ENCODE peak calls at places on chromosomes 7 and 10, in nine cellular contexts. One of them, this sample, is unnamed.

GRCh38 chr10:31274310-31274709 is 44.7 kb upstream of the ZEB1 start:
- DNase-seq in A549: no peak
- DNase-seq in suprapubic skin: no peak
- DNase-seq in upper lobe of left lung: no peak
- DNase-seq in sigmoid colon: no peak
- DNase-seq in stomach: no peak
- DNase-seq in GM12878: no peak
- DNase-seq in HepG2: no peak
- DNase-seq in tibial nerve: no peak
- DNase-seq in this sample: no peak

GRCh38 chr10:1229116-1229515 is 172.9 kb downstream of the WDR37 start:
- DNase-seq in stomach: no peak
- DNase-seq in GM12878: no peak
- DNase-seq in upper lobe of left lung: no peak
- DNase-seq in HepG2: no peak
- DNase-seq in A549: no peak
- DNase-seq in sigmoid colon: no peak
- DNase-seq in tibial nerve: no peak
- DNase-seq in suprapubic skin: no peak
- DNase-seq in this sample: no peak

GRCh38 chr7:106415433-106415832 is 130.7 kb upstream of the NAMPT start:
- DNase-seq in suprapubic skin: no peak
- DNase-seq in stomach: no peak
- DNase-seq in sigmoid colon: no peak
- DNase-seq in tibial nerve: no peak
- DNase-seq in GM12878: no peak
- DNase-seq in upper lobe of left lung: no peak
- DNase-seq in A549: no peak
- DNase-seq in HepG2: no peak
- DNase-seq in this sample: no peak

GRCh38 chr10:87973635-87974034 is 110.2 kb downstream of the PTEN start:
- DNase-seq in tibial nerve: no peak
- DNase-seq in GM12878: no peak
- DNase-seq in stomach: no peak
- DNase-seq in suprapubic skin: no peak
- DNase-seq in HepG2: no peak
- DNase-seq in A549: no peak
- DNase-seq in upper lobe of left lung: no peak
- DNase-seq in sigmoid colon: no peak
- DNase-seq in this sample: no peak

GRCh38 chr10:127035827-127036226 is 130.6 kb downstream of the DOCK1 start:
- DNase-seq in A549: no peak
- DNase-seq in suprapubic skin: no peak
- DNase-seq in HepG2: no peak
- DNase-seq in GM12878: no peak
- DNase-seq in sigmoid colon: no peak
- DNase-seq in upper lobe of left lung: no peak
- DNase-seq in stomach: no peak
- DNase-seq in tibial nerve: no peak
- DNase-seq in this sample: no peak

GRCh38 chr7:8190121-8190895 is 71.7 kb downstream of the ICA1 start:
- DNase-seq in A549: no peak
- DNase-seq in HepG2: peak
- DNase-seq in sigmoid colon: no peak
- DNase-seq in suprapubic skin: no peak
- DNase-seq in GM12878: peak
- DNase-seq in upper lobe of left lung: no peak
- DNase-seq in tibial nerve: peak
- DNase-seq in stomach: peak
- DNase-seq in this sample: peak

GRCh38 chr7:44141221-44141850 is at the start of gene MYL7:
- DNase-seq in suprapubic skin: no peak
- DNase-seq in stomach: no peak
- DNase-seq in tibial nerve: no peak
- DNase-seq in upper lobe of left lung: no peak
- DNase-seq in HepG2: no peak
- DNase-seq in A549: no peak
- DNase-seq in GM12878: no peak
- DNase-seq in sigmoid colon: peak
- DNase-seq in this sample: no peak

GRCh38 chr10:70918851-70919530 is 30.6 kb upstream of the PCBD1 start:
- DNase-seq in stomach: no peak
- DNase-seq in GM12878: no peak
- DNase-seq in suprapubic skin: no peak
- DNase-seq in A549: no peak
- DNase-seq in tibial nerve: no peak
- DNase-seq in HepG2: no peak
- DNase-seq in sigmoid colon: no peak
- DNase-seq in upper lobe of left lung: no peak
- DNase-seq in this sample: peak

GRCh38 chr7:92633211-92633906 is 43.2 kb upstream of the FAM133B start:
- DNase-seq in tibial nerve: no peak
- DNase-seq in sigmoid colon: no peak
- DNase-seq in suprapubic skin: no peak
- DNase-seq in stomach: no peak
- DNase-seq in GM12878: no peak
- DNase-seq in A549: peak
- DNase-seq in HepG2: peak
- DNase-seq in upper lobe of left lung: no peak
- DNase-seq in this sample: no peak

GRCh38 chr7:24842449-24843241 is 85.4 kb upstream of the GSDME start:
- DNase-seq in upper lobe of left lung: no peak
- DNase-seq in sigmoid colon: no peak
- DNase-seq in suprapubic skin: no peak
- DNase-seq in HepG2: peak
- DNase-seq in GM12878: no peak
- DNase-seq in stomach: no peak
- DNase-seq in tibial nerve: no peak
- DNase-seq in A549: no peak
- DNase-seq in this sample: no peak

GRCh38 chr10:128150551-128150950 is 24.3 kb upstream of the MKI67 start:
- DNase-seq in suprapubic skin: peak
- DNase-seq in HepG2: no peak
- DNase-seq in stomach: no peak
- DNase-seq in upper lobe of left lung: peak
- DNase-seq in tibial nerve: no peak
- DNase-seq in GM12878: no peak
- DNase-seq in sigmoid colon: no peak
- DNase-seq in A549: no peak
- DNase-seq in this sample: no peak

GRCh38 chr10:128149267-128149666 is 23.0 kb upstream of the MKI67 start:
- DNase-seq in stomach: no peak
- DNase-seq in tibial nerve: no peak
- DNase-seq in A549: no peak
- DNase-seq in upper lobe of left lung: peak
- DNase-seq in suprapubic skin: peak
- DNase-seq in HepG2: no peak
- DNase-seq in sigmoid colon: no peak
- DNase-seq in GM12878: no peak
- DNase-seq in this sample: no peak

GRCh38 chr10:128147064-128147463 is 20.8 kb upstream of the MKI67 start:
- DNase-seq in A549: no peak
- DNase-seq in suprapubic skin: peak
- DNase-seq in sigmoid colon: no peak
- DNase-seq in HepG2: no peak
- DNase-seq in upper lobe of left lung: no peak
- DNase-seq in stomach: no peak
- DNase-seq in GM12878: peak
- DNase-seq in tibial nerve: no peak
- DNase-seq in this sample: no peak

GRCh38 chr10:128150045-128150493 is 23.8 kb upstream of the MKI67 start:
- DNase-seq in A549: peak
- DNase-seq in HepG2: no peak
- DNase-seq in stomach: peak
- DNase-seq in sigmoid colon: peak
- DNase-seq in GM12878: no peak
- DNase-seq in upper lobe of left lung: peak
- DNase-seq in suprapubic skin: peak
- DNase-seq in tibial nerve: no peak
- DNase-seq in this sample: peak

GRCh38 chr10:128147669-128148068 is 21.4 kb upstream of the MKI67 start:
- DNase-seq in HepG2: no peak
- DNase-seq in stomach: no peak
- DNase-seq in suprapubic skin: no peak
- DNase-seq in upper lobe of left lung: no peak
- DNase-seq in GM12878: no peak
- DNase-seq in A549: no peak
- DNase-seq in tibial nerve: no peak
- DNase-seq in sigmoid colon: no peak
- DNase-seq in this sample: no peak
- TF ChIP-seq EP300 in HepG2: no peak
- TF ChIP-seq EP300 in stomach: no peak
- TF ChIP-seq EP300 in suprapubic skin: no peak
- TF ChIP-seq EP300 in upper lobe of left lung: no peak
- TF ChIP-seq EP300 in GM12878: no peak
- TF ChIP-seq EP300 in A549: no peak
- TF ChIP-seq EP300 in tibial nerve: no peak
- TF ChIP-seq EP300 in sigmoid colon: no peak
- TF ChIP-seq EP300 in this sample: no peak

DNA sequence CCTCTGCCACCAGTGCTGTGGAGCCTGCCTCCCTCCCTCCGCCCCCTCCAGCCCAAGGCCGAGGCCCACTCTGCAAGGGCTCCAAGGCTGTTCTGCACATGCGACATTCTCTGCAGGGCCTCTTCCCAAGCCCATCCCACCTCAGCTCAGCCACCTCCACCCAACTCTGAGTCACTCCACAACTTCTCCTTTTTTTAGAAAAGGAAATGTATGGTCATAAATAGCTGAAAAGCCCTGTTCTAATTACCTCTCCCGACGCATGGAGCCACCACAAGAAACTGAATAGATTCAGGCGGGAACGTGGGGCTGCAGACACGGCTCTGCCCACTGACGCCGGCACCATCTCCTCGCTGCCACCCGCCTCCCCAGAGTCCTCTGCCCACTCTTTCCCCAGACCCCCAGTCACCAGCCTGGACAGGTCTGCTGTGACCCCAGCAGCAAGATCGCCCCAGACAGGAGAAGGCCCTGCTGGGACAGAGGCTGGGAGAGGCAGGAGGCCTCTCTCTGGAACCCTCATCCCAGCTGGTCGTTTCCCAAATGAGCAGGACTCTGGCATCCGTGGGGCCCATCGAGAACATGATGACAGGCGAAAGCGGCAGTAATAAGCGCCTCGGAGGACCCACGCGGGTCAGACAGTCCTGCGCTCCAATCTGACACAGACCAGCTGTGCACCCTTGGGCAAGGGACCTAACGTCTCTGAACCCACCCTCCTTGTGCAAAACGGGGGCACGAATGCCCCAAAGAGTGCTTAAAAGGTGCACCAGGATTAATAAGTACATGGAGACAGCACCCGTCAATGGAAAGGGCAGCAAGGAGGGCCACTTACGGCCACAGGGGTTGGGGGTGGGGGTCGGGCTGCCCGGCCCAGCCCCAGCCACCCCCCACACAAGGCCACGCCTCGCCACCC is 213.7 kb downstream of the MAD1L1 start:
- DNase-seq in suprapubic skin: peak
- DNase-seq in tibial nerve: no peak
- DNase-seq in stomach: no peak
- DNase-seq in A549: no peak
- DNase-seq in upper lobe of left lung: peak
- DNase-seq in GM12878: no peak
- DNase-seq in sigmoid colon: peak
- DNase-seq in HepG2: no peak
- DNase-seq in this sample: peak
- TF ChIP-seq EP300 in suprapubic skin: no peak
- TF ChIP-seq EP300 in tibial nerve: no peak
- TF ChIP-seq EP300 in stomach: no peak
- TF ChIP-seq EP300 in A549: no peak
- TF ChIP-seq EP300 in upper lobe of left lung: no peak
- TF ChIP-seq EP300 in GM12878: no peak
- TF ChIP-seq EP300 in sigmoid colon: no peak
- TF ChIP-seq EP300 in HepG2: no peak
- TF ChIP-seq EP300 in this sample: no peak

GRCh38 chr10:12314836-12315235 is 34.5 kb upstream of the CAMK1D start:
- DNase-seq in upper lobe of left lung: no peak
- DNase-seq in tibial nerve: no peak
- DNase-seq in stomach: no peak
- DNase-seq in sigmoid colon: no peak
- DNase-seq in suprapubic skin: no peak
- DNase-seq in HepG2: no peak
- DNase-seq in A549: no peak
- DNase-seq in GM12878: no peak
- DNase-seq in this sample: no peak
- TF ChIP-seq EP300 in upper lobe of left lung: no peak
- TF ChIP-seq EP300 in tibial nerve: no peak
- TF ChIP-seq EP300 in stomach: no peak
- TF ChIP-seq EP300 in sigmoid colon: no peak
- TF ChIP-seq EP300 in suprapubic skin: no peak
- TF ChIP-seq EP300 in HepG2: no peak
- TF ChIP-seq EP300 in A549: no peak
- TF ChIP-seq EP300 in GM12878: no peak
- TF ChIP-seq EP300 in this sample: no peak

GRCh38 chr10:93121311-93121710 is 47.6 kb downstream of the CYP26A1 start:
- DNase-seq in HepG2: no peak
- DNase-seq in GM12878: no peak
- DNase-seq in stomach: no peak
- DNase-seq in sigmoid colon: no peak
- DNase-seq in A549: no peak
- DNase-seq in tibial nerve: no peak
- DNase-seq in suprapubic skin: no peak
- DNase-seq in upper lobe of left lung: no peak
- DNase-seq in this sample: no peak

GRCh38 chr10:93126484-93127052 is 52.9 kb downstream of the CYP26A1 start:
- DNase-seq in suprapubic skin: no peak
- DNase-seq in sigmoid colon: no peak
- DNase-seq in HepG2: no peak
- DNase-seq in stomach: no peak
- DNase-seq in tibial nerve: no peak
- DNase-seq in GM12878: no peak
- DNase-seq in upper lobe of left lung: no peak
- DNase-seq in A549: no peak
- DNase-seq in this sample: no peak

GRCh38 chr10:93123766-93124165 is 50.1 kb downstream of the CYP26A1 start:
- DNase-seq in A549: no peak
- DNase-seq in sigmoid colon: no peak
- DNase-seq in stomach: no peak
- DNase-seq in tibial nerve: no peak
- DNase-seq in HepG2: no peak
- DNase-seq in suprapubic skin: no peak
- DNase-seq in GM12878: no peak
- DNase-seq in upper lobe of left lung: no peak
- DNase-seq in this sample: no peak

DNA sequence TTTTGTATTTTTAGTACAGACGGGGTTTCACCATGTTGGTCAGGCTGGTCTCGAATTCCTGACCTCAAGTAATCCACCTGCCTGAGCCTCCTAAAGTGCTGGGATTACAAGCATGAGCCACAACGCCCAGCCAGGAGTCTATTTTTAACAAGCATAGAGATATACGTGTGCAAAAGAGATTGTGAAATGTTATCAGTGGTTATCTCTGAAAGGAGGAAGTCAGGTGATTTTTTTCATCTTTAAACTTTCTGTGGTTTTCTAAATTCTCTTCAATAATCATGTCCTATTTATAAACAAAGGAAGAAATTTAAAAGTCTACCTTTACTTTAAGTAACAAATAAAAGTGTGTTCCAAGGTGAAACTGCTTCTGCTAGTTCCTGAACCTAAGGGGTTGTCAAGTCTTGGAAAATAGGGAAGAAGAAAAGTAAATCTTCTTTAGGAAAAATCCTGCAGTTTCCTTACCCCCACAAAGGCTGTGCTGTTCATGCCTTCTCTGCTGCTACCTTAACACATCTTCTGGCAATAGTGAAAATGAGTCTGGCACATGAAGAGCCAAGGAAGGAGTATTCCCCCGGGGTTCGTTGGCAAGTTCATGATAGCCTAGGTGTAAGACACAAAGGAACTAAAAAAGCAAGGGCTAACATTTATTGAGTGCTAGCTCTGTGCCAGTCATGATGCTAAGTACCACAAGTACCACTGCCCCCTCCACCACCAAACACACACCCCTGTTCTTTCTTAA is 51.1 kb downstream of the CYP26A1 start:
- DNase-seq in sigmoid colon: no peak
- DNase-seq in stomach: no peak
- DNase-seq in upper lobe of left lung: no peak
- DNase-seq in A549: no peak
- DNase-seq in suprapubic skin: no peak
- DNase-seq in GM12878: peak
- DNase-seq in tibial nerve: no peak
- DNase-seq in HepG2: no peak
- DNase-seq in this sample: peak
- TF ChIP-seq EP300 in sigmoid colon: no peak
- TF ChIP-seq EP300 in stomach: no peak
- TF ChIP-seq EP300 in upper lobe of left lung: no peak
- TF ChIP-seq EP300 in A549: no peak
- TF ChIP-seq EP300 in suprapubic skin: no peak
- TF ChIP-seq EP300 in GM12878: peak
- TF ChIP-seq EP300 in tibial nerve: no peak
- TF ChIP-seq EP300 in HepG2: no peak
- TF ChIP-seq EP300 in this sample: no peak